ENCODE peak calls at places on chromosomes 7 and 10, in six cellular contexts. B is breast epithelium, H is HCT116, Q is transverse colon, V is GM23338, D is H1. P is an unnamed sample.

GRCh38 chr10:34403512-34403911 is 411.6 kb downstream of the PARD3 start:
- DNase-seq in Q (no peak), V (no peak), B (no peak), H (no peak), D (no peak), P (no peak)

GRCh38 chr7:23622469-23622868 is 25.3 kb downstream of the CCDC126 start:
- DNase-seq in H (no peak), B (no peak), V (no peak), Q (no peak), D (no peak), P (no peak)

GRCh38 chr7:51430480-51431086 is 114.0 kb upstream of the COBL start:
- DNase-seq in H (peak; percentile 34), D (peak; percentile 85), Q (peak; percentile 45), V (peak; percentile 87), B (no peak), P (no peak)

GRCh38 chr7:148959726-148960125 is 68.6 kb downstream of the PDIA4 start:
- DNase-seq in Q (no peak), D (no peak), V (no peak), H (no peak), B (no peak), P (no peak)

GRCh38 chr10:129934196-129934925 is 29.7 kb downstream of the EBF3 start:
- DNase-seq in B (no peak), Q (no peak), V (no peak), H (no peak), D (no peak), P (no peak)

GRCh38 chr7:135197906-135198655 is 13.2 kb downstream of the WDR91 start:
- DNase-seq in H (no peak), V (no peak), D (no peak), Q (no peak), B (no peak), P (no peak)

GRCh38 chr7:137994091-137994688 is 7.7 kb downstream of the CREB3L2 start:
- DNase-seq in Q (no peak), V (no peak), H (no peak), D (no peak), B (no peak), P (no peak)

GRCh38 chr7:40530292-40530691 is 395.5 kb downstream of the SUGCT start:
- DNase-seq in H (no peak), V (no peak), Q (no peak), B (no peak), D (no peak), P (no peak)

GRCh38 chr10:110192552-110192951 is 14.9 kb upstream of the MXI1 start:
- DNase-seq in Q (no peak), D (peak; percentile 52), B (no peak), V (peak; percentile 82), H (no peak), P (no peak)

GRCh38 chr7:43530553-43531410 is 52.1 kb upstream of the STK17A start:
- DNase-seq in H (no peak), V (no peak), D (no peak), Q (no peak), B (no peak), P (no peak)

GRCh38 chr10:92688573-92688926 is 1.2 kb upstream of the HHEX start:
- DNase-seq in H (no peak), B (no peak), D (no peak), Q (no peak), V (no peak), P (no peak)

GRCh38 chr10:103847909-103848468 is 7.4 kb downstream of the SH3PXD2A start:
- DNase-seq in Q (no peak), B (no peak), V (peak; percentile 86), H (peak; percentile 18), D (peak; percentile 69), P (no peak)

GRCh38 chr10:71093531-71093930 is 118.8 kb upstream of the UNC5B start:
- DNase-seq in D (peak; percentile 26), B (peak; percentile 6), V (no peak), Q (no peak), H (no peak), P (peak; percentile 20)

GRCh38 chr7:29229056-29229455 is 34.5 kb downstream of the CHN2 start:
- DNase-seq in B (no peak), D (no peak), H (no peak), V (no peak), Q (no peak), P (no peak)

GRCh38 chr7:158406817-158407216 is 180.8 kb downstream of the PTPRN2 start:
- DNase-seq in D (no peak), B (no peak), H (no peak), V (no peak), Q (peak; percentile 65), P (no peak)

GRCh38 chr7:26853788-26854393 is 10.5 kb downstream of the SKAP2 start:
- DNase-seq in Q (no peak), V (peak; percentile 28), H (peak; percentile 31), B (no peak), D (no peak), P (no peak)

GRCh38 chr7:26202019-26202985 is 757 bp downstream of the CBX3 start:
- DNase-seq in Q (peak; percentile 53), H (no peak), B (no peak), V (peak; percentile 52), D (no peak), P (peak; percentile 88)

GRCh38 chr7:81833401-81833800 is 63.6 kb upstream of the HGF start:
- DNase-seq in V (no peak), Q (no peak), B (no peak), D (no peak), H (no peak), P (no peak)

GRCh38 chr10:16848562-16849154 is 31.4 kb upstream of the RSU1 start:
- DNase-seq in D (no peak), H (no peak), Q (no peak), B (no peak), V (no peak), P (no peak)

GRCh38 chr10:59894114-59894513 is 12.2 kb downstream of the CCDC6 start:
- DNase-seq in Q (peak; percentile 69), H (no peak), V (no peak), B (peak; percentile 76), D (no peak), P (no peak)

GRCh38 chr7:29471444-29472138 is 92.0 kb upstream of the PRR15 start:
- DNase-seq in D (no peak), V (no peak), H (no peak), B (no peak), Q (peak; percentile 77), P (no peak)

GRCh38 chr10:72133517-72133916 is 45.2 kb upstream of the SPOCK2 start:
- DNase-seq in Q (no peak), D (no peak), H (no peak), B (no peak), V (no peak), P (no peak)

GRCh38 chr10:13087986-13088618 is 11.9 kb upstream of the OPTN start:
- DNase-seq in H (peak; percentile 29), B (no peak), V (no peak), D (no peak), Q (no peak), P (no peak)

GRCh38 chr10:75165684-75166622 is 44.6 kb upstream of the VDAC2 start:
- DNase-seq in B (no peak), V (no peak), D (no peak), H (no peak), Q (no peak), P (no peak)

GRCh38 chr7:127961787-127962463 is 69.3 kb downstream of the LRRC4 start:
- DNase-seq in D (no peak), H (no peak), B (no peak), V (no peak), Q (no peak), P (no peak)

GRCh38 chr7:8829100-8829499 is 395.7 kb downstream of the NXPH1 start:
- DNase-seq in V (no peak), B (no peak), D (no peak), H (no peak), Q (no peak), P (no peak)

GRCh38 chr7:151876899-151877777 is at the start of gene PRKAG2:
- DNase-seq in V (peak; percentile 66), Q (peak; percentile 75), D (no peak), H (no peak), B (no peak), P (peak; percentile 89)

GRCh38 chr7:106060394-106060920 is 51.7 kb downstream of the SYPL1 start:
- DNase-seq in B (no peak), Q (no peak), V (no peak), H (no peak), D (no peak), P (no peak)
- TF ChIP-seq POLR2AphosphoS5 in B (no peak), Q (no peak), V (no peak), H (no peak), D (no peak), P (no peak)

DNA sequence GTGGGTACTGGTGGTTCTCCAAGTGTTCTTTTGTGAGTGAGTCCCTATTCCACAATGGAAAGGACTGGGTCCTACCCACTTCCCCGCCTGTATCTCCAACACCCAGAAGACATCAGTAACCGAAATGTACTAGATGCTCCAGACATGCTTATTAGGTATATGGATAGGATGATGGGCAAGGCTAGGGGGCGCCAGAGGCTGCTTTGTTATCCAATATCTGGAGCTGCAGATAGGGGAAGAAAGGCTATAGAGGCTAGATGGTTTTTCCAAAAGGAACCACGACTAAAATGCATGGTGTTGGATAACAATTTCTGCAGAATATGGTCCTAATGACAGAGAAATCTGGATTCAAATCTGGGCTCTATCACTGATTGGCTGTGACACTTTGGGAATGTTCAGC is 56.2 kb upstream of the TM9SF3 start:
- DNase-seq in B (no peak), Q (peak; percentile 80), H (peak; percentile 31), D (peak; percentile 82), V (peak; percentile 85), P (no peak)
- H3K36me3 ChIP-seq in B (no peaks in the 10 kb centered on the region), Q (no peaks in the 10 kb centered on the region), H (no peaks in the 10 kb centered on the region), D (no peaks in the 10 kb centered on the region), V (no peaks in the 10 kb centered on the region), P (no peaks in the 10 kb centered on the region)

GRCh38 chr7:116689787-116690186 is 17.8 kb downstream of the MET start:
- DNase-seq in D (no peak), V (no peak), H (no peak), Q (no peak), B (no peak), P (no peak)
- TF ChIP-seq POLR2AphosphoS5 in D (no peak), V (no peak), H (no peak), Q (no peak), B (no peak), P (no peak)

GRCh38 chr7:157372300-157373232 is 35.8 kb downstream of the DNAJB6 start:
- DNase-seq in B (no peak), H (no peak), V (no peak), D (no peak), Q (no peak), P (no peak)

GRCh38 chr7:157368955-157369354 is 32.2 kb downstream of the DNAJB6 start:
- DNase-seq in H (no peak), Q (no peak), V (no peak), B (no peak), D (no peak), P (no peak)

GRCh38 chr7:157370761-157371160 is 34.0 kb downstream of the DNAJB6 start:
- DNase-seq in Q (no peak), V (no peak), D (no peak), H (no peak), B (no peak), P (peak; percentile 46)

GRCh38 chr7:157373493-157373892 is 36.7 kb downstream of the DNAJB6 start:
- DNase-seq in V (no peak), D (no peak), B (no peak), H (no peak), Q (peak; percentile 39), P (peak; percentile 37)

DNA sequence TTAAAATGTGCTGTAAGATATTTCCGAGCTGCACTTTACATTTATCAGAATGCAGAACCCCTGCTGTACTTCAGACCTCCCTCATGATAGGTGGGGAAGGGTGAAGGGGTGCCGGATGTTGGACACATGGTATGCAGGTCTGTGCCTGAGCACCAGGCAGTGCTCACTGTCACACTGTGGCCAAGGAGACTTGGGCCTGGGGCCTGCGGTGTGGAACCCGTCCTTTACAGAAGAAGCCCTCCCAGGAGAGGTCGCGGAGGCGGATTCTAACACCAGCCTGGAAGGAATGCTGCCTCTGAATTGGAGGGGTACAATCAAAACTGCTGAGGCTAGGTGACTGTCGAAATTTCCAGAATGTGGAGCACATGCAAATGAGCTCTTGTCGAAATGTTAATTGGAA is 34.5 kb downstream of the DNAJB6 start:
- DNase-seq in V (no peak), D (no peak), B (no peak), Q (no peak), H (no peak), P (peak; percentile 49)
- H3K36me3 ChIP-seq in V (peaks cover 65% of the 10 kb centered on the region), D (peaks cover 52% of the 10 kb centered on the region), B (peaks cover 14% of the 10 kb centered on the region), Q (no peaks in the 10 kb centered on the region), H (peaks cover 35% of the 10 kb centered on the region), P (peaks cover 70% of the 10 kb centered on the region)

P was measured in suprapubic skin.